ENCODE peak calls at places on chromosome 15, in nine cellular contexts. One of them, this sample, is unnamed. For H3K4me1, the result is how much of the 10 kb centered on the place peaks cover.

GRCh38 chr15:29820802-29821160 is 1.5 kb downstream of the TJP1 start:
- DNase-seq in GM23248: peak
- DNase-seq in mesendoderm: no peak
- DNase-seq in fibroblast of lung: peak
- DNase-seq in esophagus muscularis mucosa: no peak
- DNase-seq in cardiac muscle cell: no peak
- DNase-seq in heart right ventricle: no peak
- DNase-seq in GM23338: no peak
- DNase-seq in mammary epithelial cell: no peak
- DNase-seq in this sample: no peak

GRCh38 chr15:55250392-55250791 is 39.2 kb downstream of the RAB27A start:
- DNase-seq in heart right ventricle: no peak
- DNase-seq in GM23248: peak
- DNase-seq in esophagus muscularis mucosa: no peak
- DNase-seq in fibroblast of lung: peak
- DNase-seq in mammary epithelial cell: peak
- DNase-seq in mesendoderm: no peak
- DNase-seq in cardiac muscle cell: peak
- DNase-seq in GM23338: no peak
- DNase-seq in this sample: no peak

GRCh38 chr15:99307735-99308134 is 56.5 kb downstream of the LRRC28 start:
- DNase-seq in esophagus muscularis mucosa: no peak
- DNase-seq in heart right ventricle: no peak
- DNase-seq in cardiac muscle cell: peak
- DNase-seq in mammary epithelial cell: no peak
- DNase-seq in fibroblast of lung: peak
- DNase-seq in GM23338: no peak
- DNase-seq in GM23248: no peak
- DNase-seq in mesendoderm: no peak
- DNase-seq in this sample: no peak

GRCh38 chr15:43168192-43169107 is 16.8 kb upstream of the CCNDBP1 start:
- DNase-seq in esophagus muscularis mucosa: no peak
- DNase-seq in GM23248: peak
- DNase-seq in GM23338: peak
- DNase-seq in cardiac muscle cell: no peak
- DNase-seq in heart right ventricle: peak
- DNase-seq in fibroblast of lung: peak
- DNase-seq in mammary epithelial cell: peak
- DNase-seq in mesendoderm: no peak
- DNase-seq in this sample: no peak

GRCh38 chr15:66642514-66642913 is 59.5 kb upstream of the SMAD6 start:
- DNase-seq in heart right ventricle: no peak
- DNase-seq in cardiac muscle cell: no peak
- DNase-seq in mesendoderm: no peak
- DNase-seq in esophagus muscularis mucosa: no peak
- DNase-seq in GM23338: no peak
- DNase-seq in fibroblast of lung: no peak
- DNase-seq in GM23248: no peak
- DNase-seq in mammary epithelial cell: no peak
- DNase-seq in this sample: no peak

GRCh38 chr15:45185903-45186770 is 1.6 kb downstream of the SHF start:
- DNase-seq in fibroblast of lung: no peak
- DNase-seq in heart right ventricle: no peak
- DNase-seq in GM23338: no peak
- DNase-seq in esophagus muscularis mucosa: no peak
- DNase-seq in cardiac muscle cell: no peak
- DNase-seq in GM23248: peak
- DNase-seq in mammary epithelial cell: no peak
- DNase-seq in mesendoderm: peak
- DNase-seq in this sample: no peak

GRCh38 chr15:78850926-78851600 is 21.6 kb upstream of the MORF4L1 start:
- DNase-seq in esophagus muscularis mucosa: no peak
- DNase-seq in heart right ventricle: no peak
- DNase-seq in cardiac muscle cell: no peak
- DNase-seq in GM23338: peak
- DNase-seq in mesendoderm: no peak
- DNase-seq in fibroblast of lung: no peak
- DNase-seq in GM23248: no peak
- DNase-seq in mammary epithelial cell: no peak
- DNase-seq in this sample: no peak

GRCh38 chr15:34039180-34039486 is at the start of gene AVEN:
- DNase-seq in mammary epithelial cell: no peak
- DNase-seq in GM23248: no peak
- DNase-seq in esophagus muscularis mucosa: no peak
- DNase-seq in heart right ventricle: no peak
- DNase-seq in fibroblast of lung: no peak
- DNase-seq in cardiac muscle cell: no peak
- DNase-seq in mesendoderm: no peak
- DNase-seq in GM23338: no peak
- DNase-seq in this sample: no peak

GRCh38 chr15:62137216-62137884 is 27.7 kb downstream of the C2CD4B start:
- DNase-seq in GM23248: no peak
- DNase-seq in cardiac muscle cell: no peak
- DNase-seq in fibroblast of lung: no peak
- DNase-seq in mesendoderm: peak
- DNase-seq in heart right ventricle: no peak
- DNase-seq in GM23338: no peak
- DNase-seq in mammary epithelial cell: no peak
- DNase-seq in esophagus muscularis mucosa: peak
- DNase-seq in this sample: no peak

GRCh38 chr15:49116108-49116507 is 39.3 kb downstream of the COPS2 start:
- DNase-seq in cardiac muscle cell: no peak
- DNase-seq in mesendoderm: no peak
- DNase-seq in GM23248: no peak
- DNase-seq in heart right ventricle: no peak
- DNase-seq in fibroblast of lung: no peak
- DNase-seq in esophagus muscularis mucosa: no peak
- DNase-seq in mammary epithelial cell: no peak
- DNase-seq in GM23338: no peak
- DNase-seq in this sample: no peak

GRCh38 chr15:65832549-65833364 is 36.5 kb upstream of the RAB11A start:
- DNase-seq in mesendoderm: peak
- DNase-seq in esophagus muscularis mucosa: peak
- DNase-seq in GM23338: peak
- DNase-seq in cardiac muscle cell: peak
- DNase-seq in fibroblast of lung: peak
- DNase-seq in mammary epithelial cell: peak
- DNase-seq in heart right ventricle: peak
- DNase-seq in GM23248: peak
- DNase-seq in this sample: peak

GRCh38 chr15:89749951-89750559 is 994 bp downstream of the MESP1 start:
- DNase-seq in GM23248: no peak
- DNase-seq in fibroblast of lung: no peak
- DNase-seq in GM23338: no peak
- DNase-seq in mammary epithelial cell: no peak
- DNase-seq in esophagus muscularis mucosa: no peak
- DNase-seq in mesendoderm: no peak
- DNase-seq in cardiac muscle cell: no peak
- DNase-seq in heart right ventricle: no peak
- DNase-seq in this sample: peak

GRCh38 chr15:38696120-38696727 is 131.6 kb upstream of the RASGRP1 start:
- DNase-seq in heart right ventricle: no peak
- DNase-seq in GM23248: peak
- DNase-seq in mammary epithelial cell: peak
- DNase-seq in GM23338: no peak
- DNase-seq in cardiac muscle cell: peak
- DNase-seq in fibroblast of lung: no peak
- DNase-seq in mesendoderm: no peak
- DNase-seq in esophagus muscularis mucosa: no peak
- DNase-seq in this sample: no peak

GRCh38 chr15:55290361-55291057 is 896 bp upstream of the RAB27A start:
- DNase-seq in heart right ventricle: peak
- DNase-seq in fibroblast of lung: peak
- DNase-seq in cardiac muscle cell: peak
- DNase-seq in GM23338: peak
- DNase-seq in mesendoderm: peak
- DNase-seq in mammary epithelial cell: peak
- DNase-seq in esophagus muscularis mucosa: peak
- DNase-seq in GM23248: peak
- DNase-seq in this sample: peak

GRCh38 chr15:68014219-68014618 is 39.9 kb upstream of the PIAS1 start:
- DNase-seq in GM23338: no peak
- DNase-seq in heart right ventricle: no peak
- DNase-seq in mammary epithelial cell: peak
- DNase-seq in mesendoderm: no peak
- DNase-seq in GM23248: no peak
- DNase-seq in cardiac muscle cell: no peak
- DNase-seq in fibroblast of lung: no peak
- DNase-seq in esophagus muscularis mucosa: no peak
- DNase-seq in this sample: no peak

GRCh38 chr15:56731571-56731970 is 1.7 kb downstream of the ZNF280D start:
- DNase-seq in GM23338: no peak
- DNase-seq in GM23248: no peak
- DNase-seq in esophagus muscularis mucosa: no peak
- DNase-seq in fibroblast of lung: no peak
- DNase-seq in cardiac muscle cell: no peak
- DNase-seq in mammary epithelial cell: no peak
- DNase-seq in mesendoderm: no peak
- DNase-seq in heart right ventricle: no peak
- DNase-seq in this sample: no peak
- H3K27ac ChIP-seq in GM23338: no peak
- H3K27ac ChIP-seq in GM23248: peak
- H3K27ac ChIP-seq in esophagus muscularis mucosa: peak
- H3K27ac ChIP-seq in fibroblast of lung: peak
- H3K27ac ChIP-seq in cardiac muscle cell: no peak
- H3K27ac ChIP-seq in mammary epithelial cell: no peak
- H3K27ac ChIP-seq in mesendoderm: no peak
- H3K27ac ChIP-seq in heart right ventricle: peak
- H3K27ac ChIP-seq in this sample: peak

GRCh38 chr15:63595688-63596087 is 1.5 kb upstream of the FBXL22 start:
- DNase-seq in fibroblast of lung: no peak
- DNase-seq in mammary epithelial cell: no peak
- DNase-seq in cardiac muscle cell: no peak
- DNase-seq in GM23248: no peak
- DNase-seq in esophagus muscularis mucosa: peak
- DNase-seq in heart right ventricle: no peak
- DNase-seq in GM23338: no peak
- DNase-seq in mesendoderm: no peak
- DNase-seq in this sample: no peak
- H3K4me1 ChIP-seq in fibroblast of lung: under half
- H3K4me1 ChIP-seq in mammary epithelial cell: under half
- H3K4me1 ChIP-seq in cardiac muscle cell: under half
- H3K4me1 ChIP-seq in GM23248: under half
- H3K4me1 ChIP-seq in esophagus muscularis mucosa: half or more
- H3K4me1 ChIP-seq in heart right ventricle: half or more
- H3K4me1 ChIP-seq in GM23338: under half
- H3K4me1 ChIP-seq in mesendoderm: under half
- H3K4me1 ChIP-seq in this sample: under half

GRCh38 chr15:81297147-81297572 is 26.8 kb downstream of the STARD5 start:
- DNase-seq in heart right ventricle: no peak
- DNase-seq in mesendoderm: no peak
- DNase-seq in esophagus muscularis mucosa: no peak
- DNase-seq in mammary epithelial cell: peak
- DNase-seq in GM23248: peak
- DNase-seq in cardiac muscle cell: peak
- DNase-seq in GM23338: no peak
- DNase-seq in fibroblast of lung: no peak
- DNase-seq in this sample: no peak
- H3K4me3 ChIP-seq in heart right ventricle: peak
- H3K4me3 ChIP-seq in mesendoderm: no peak
- H3K4me3 ChIP-seq in esophagus muscularis mucosa: peak
- H3K4me3 ChIP-seq in mammary epithelial cell: no peak
- H3K4me3 ChIP-seq in GM23248: no peak
- H3K4me3 ChIP-seq in cardiac muscle cell: no peak
- H3K4me3 ChIP-seq in GM23338: no peak
- H3K4me3 ChIP-seq in fibroblast of lung: no peak
- H3K4me3 ChIP-seq in this sample: no peak

DNA sequence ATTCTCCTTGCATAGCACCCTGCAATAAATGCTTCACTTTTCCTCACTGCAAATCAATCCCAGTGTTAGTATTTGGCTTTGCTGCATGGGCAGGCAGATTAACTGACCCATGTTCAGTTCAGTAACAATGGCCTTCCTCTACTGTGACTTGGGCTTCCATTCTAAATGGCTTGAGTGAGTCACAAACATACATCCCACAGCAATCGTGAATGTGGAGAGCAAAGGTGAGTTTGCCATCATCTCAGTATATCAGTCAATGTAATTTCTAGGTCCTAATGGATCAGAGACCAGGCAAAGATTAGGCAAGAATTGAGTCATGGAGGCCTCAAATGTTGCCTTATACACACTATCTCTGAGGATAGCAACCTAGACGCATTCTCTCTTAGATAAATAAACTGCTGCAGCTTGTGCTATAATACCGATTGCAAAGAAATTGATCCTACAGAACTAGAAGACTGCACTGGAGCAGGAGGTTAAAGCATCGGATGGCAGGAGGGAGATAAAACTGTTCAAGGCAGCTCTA is 8.3 kb upstream of the ATP8B4 start:
- DNase-seq in GM23248: no peak
- DNase-seq in mesendoderm: no peak
- DNase-seq in esophagus muscularis mucosa: no peak
- DNase-seq in fibroblast of lung: peak
- DNase-seq in mammary epithelial cell: no peak
- DNase-seq in heart right ventricle: no peak
- DNase-seq in cardiac muscle cell: no peak
- DNase-seq in GM23338: no peak
- DNase-seq in this sample: no peak
- H3K27ac ChIP-seq in GM23248: no peak
- H3K27ac ChIP-seq in mesendoderm: no peak
- H3K27ac ChIP-seq in esophagus muscularis mucosa: no peak
- H3K27ac ChIP-seq in fibroblast of lung: no peak
- H3K27ac ChIP-seq in mammary epithelial cell: no peak
- H3K27ac ChIP-seq in heart right ventricle: no peak
- H3K27ac ChIP-seq in cardiac muscle cell: no peak
- H3K27ac ChIP-seq in GM23338: no peak
- H3K27ac ChIP-seq in this sample: no peak